ENCODE peak calls at places on chromosomes 1 and 21, in four cellular contexts. O is IMR-90, M is endothelial cell of umbilical vein, B is K562. T is an unnamed sample.

GRCh38 chr21:43866659-43867331 is 1.8 kb downstream of the AGPAT3 start:
- DNase-seq in O (no peak), M (peak; percentile 18), B (peak; percentile 54), T (peak; percentile 50)

GRCh38 chr1:217109928-217110327 is 386.7 kb upstream of the ESRRG start:
- DNase-seq in O (no peak), M (no peak), B (no peak), T (no peak)

GRCh38 chr1:217495249-217495648 is 135.6 kb downstream of the GPATCH2 start:
- DNase-seq in O (no peak), M (no peak), B (no peak), T (peak; percentile 23)

GRCh38 chr1:231124746-231125145 is 37.1 kb upstream of the TRIM67 start:
- DNase-seq in O (no peak), M (no peak), B (no peak), T (no peak)

GRCh38 chr1:39800471-39800835 is 11.8 kb upstream of the BMP8B start:
- DNase-seq in O (no peak), M (no peak), B (no peak), T (no peak)

GRCh38 chr1:216194721-216195120 is 228.5 kb downstream of the USH2A start:
- DNase-seq in O (no peak), M (no peak), B (no peak), T (no peak)

GRCh38 chr1:60102691-60103090 is 29.1 kb upstream of the C1orf87 start:
- DNase-seq in O (no peak), M (no peak), B (no peak), T (no peak)

GRCh38 chr1:200429221-200429751 is 19.4 kb upstream of the ZNF281 start:
- DNase-seq in O (peak; percentile 62), M (no peak), B (no peak), T (no peak)

GRCh38 chr21:17455451-17455850 is 57.4 kb upstream of the CXADR start:
- DNase-seq in O (no peak), M (no peak), B (no peak), T (no peak)

GRCh38 chr1:206921772-206922265 is at the start of gene FCMR:
- DNase-seq in O (no peak), M (no peak), B (no peak), T (peak; percentile 86)

GRCh38 chr21:41878831-41879189 is 334 bp downstream of the PRDM15 start:
- DNase-seq in O (peak; percentile 81), M (peak; percentile 44), B (peak; percentile 89), T (no peak)

GRCh38 chr1:8552135-8552534 is 234.2 kb downstream of the SLC45A1 start:
- DNase-seq in O (no peak), M (no peak), B (no peak), T (no peak)

GRCh38 chr1:97243973-97244560 is 522.5 kb downstream of the PTBP2 start:
- DNase-seq in O (peak; percentile 29), M (peak; percentile 48), B (no peak), T (no peak)

GRCh38 chr1:37477198-37477931 is 3.0 kb downstream of the ZC3H12A start:
- DNase-seq in O (peak; percentile 78), M (peak; percentile 78), B (peak; percentile 28), T (peak; percentile 81)

GRCh38 chr1:100036718-100037664 is 67.2 kb downstream of the SLC35A3 start:
- DNase-seq in O (peak; percentile 58), M (peak; percentile 48), B (no peak), T (no peak)

GRCh38 chr1:71046891-71047634 is 553 bp downstream of the PTGER3 start:
- DNase-seq in O (no peak), M (peak; percentile 13), B (peak; percentile 17), T (no peak)

GRCh38 chr1:15858069-15858670 is 10.7 kb downstream of the SPEN start:
- DNase-seq in O (no peak), M (no peak), B (no peak), T (no peak)

GRCh38 chr1:31689821-31690220 is 14.0 kb downstream of the COL16A1 start:
- DNase-seq in O (peak; percentile 96), M (peak; percentile 67), B (no peak), T (no peak)

GRCh38 chr1:9595156-9595967 is 6.7 kb downstream of the TMEM201 start:
- DNase-seq in O (no peak), M (no peak), B (no peak), T (no peak)

GRCh38 chr1:174964261-174964984 is 35.3 kb upstream of the CACYBP start:
- DNase-seq in O (no peak), M (peak; percentile 25), B (peak; percentile 22), T (no peak)

GRCh38 chr1:204513117-204513716 is 3.0 kb upstream of the MDM4 start:
- DNase-seq in O (no peak), M (no peak), B (no peak), T (peak; percentile 88)

GRCh38 chr1:21822349-21822748 is 10.3 kb downstream of the LDLRAD2 start:
- DNase-seq in O (no peak), M (no peak), B (peak; percentile 96), T (no peak)

GRCh38 chr1:9960705-9961562 is 17.7 kb downstream of the NMNAT1 start:
- DNase-seq in O (no peak), M (no peak), B (no peak), T (peak; percentile 27)

GRCh38 chr1:237004116-237004515 is at the start of gene MT1HL1:
- DNase-seq in O (no peak), M (no peak), B (no peak), T (no peak)

GRCh38 chr1:40381268-40382109 is 8.0 kb downstream of the SMAP2 start:
- DNase-seq in O (no peak), M (no peak), B (no peak), T (no peak)

GRCh38 chr1:243246916-243247315 is 8.2 kb downstream of the CEP170 start:
- DNase-seq in O (peak; percentile 65), M (peak; percentile 58), B (no peak), T (no peak)

GRCh38 chr1:21022279-21023040 is 154.2 kb downstream of the EIF4G3 start:
- DNase-seq in O (peak; percentile 99), M (peak; percentile 99), B (peak; percentile 62), T (peak; percentile 81)

GRCh38 chr1:59445040-59445439 is 148.1 kb downstream of the FGGY start:
- DNase-seq in O (no peak), M (no peak), B (no peak), T (no peak)

GRCh38 chr1:153152481-153152880 is 1.8 kb upstream of the SPRR2G start:
- DNase-seq in O (no peak), M (no peak), B (no peak), T (no peak)

GRCh38 chr1:58818075-58818474 is 34.2 kb upstream of the JUN start:
- DNase-seq in O (peak; percentile 97), M (peak; percentile 91), B (no peak), T (no peak)

GRCh38 chr1:228009116-228009827 is 2.5 kb downstream of the WNT3A start:
- DNase-seq in O (no peak), M (no peak), B (no peak), T (no peak)

GRCh38 chr1:67830928-67831596 is 2.2 kb downstream of the GNG12 start:
- DNase-seq in O (no peak), M (peak; percentile 64), B (no peak), T (no peak)

GRCh38 chr1:5403935-5404334 is 588.3 kb downstream of the NPHP4 start:
- DNase-seq in O (no peak), M (no peak), B (no peak), T (no peak)

GRCh38 chr21:37552496-37553399 is 186.2 kb downstream of the DYRK1A start:
- DNase-seq in O (no peak), M (no peak), B (no peak), T (no peak)

GRCh38 chr1:199279107-199279506 is 640.3 kb downstream of the PTPRC start:
- DNase-seq in O (no peak), M (no peak), B (no peak), T (no peak)

GRCh38 chr21:26112127-26112742 is 58.3 kb downstream of the APP start:
- DNase-seq in O (no peak), M (no peak), B (no peak), T (no peak)

GRCh38 chr1:38858833-38859560 is 575 bp downstream of the RRAGC start:
- DNase-seq in O (peak; percentile 59), M (peak; percentile 46), B (peak; percentile 58), T (no peak)

GRCh38 chr1:3245768-3246167 is 176.8 kb downstream of the PRDM16 start:
- DNase-seq in O (no peak), M (no peak), B (no peak), T (no peak)

GRCh38 chr1:3249236-3249845 is 180.3 kb downstream of the PRDM16 start:
- DNase-seq in O (no peak), M (no peak), B (no peak), T (no peak)

GRCh38 chr1:3246251-3246650 is 177.2 kb downstream of the PRDM16 start:
- DNase-seq in O (no peak), M (no peak), B (no peak), T (no peak)

GRCh38 chr1:3248416-3249141 is 179.6 kb downstream of the PRDM16 start:
- DNase-seq in O (no peak), M (no peak), B (no peak), T (no peak)

GRCh38 chr1:3247521-3248031 is 178.6 kb downstream of the PRDM16 start:
- DNase-seq in O (no peak), M (no peak), B (no peak), T (no peak)
- TF ChIP-seq FOS in O (no peak), M (no peak), B (no peak), T (no peak)

DNA sequence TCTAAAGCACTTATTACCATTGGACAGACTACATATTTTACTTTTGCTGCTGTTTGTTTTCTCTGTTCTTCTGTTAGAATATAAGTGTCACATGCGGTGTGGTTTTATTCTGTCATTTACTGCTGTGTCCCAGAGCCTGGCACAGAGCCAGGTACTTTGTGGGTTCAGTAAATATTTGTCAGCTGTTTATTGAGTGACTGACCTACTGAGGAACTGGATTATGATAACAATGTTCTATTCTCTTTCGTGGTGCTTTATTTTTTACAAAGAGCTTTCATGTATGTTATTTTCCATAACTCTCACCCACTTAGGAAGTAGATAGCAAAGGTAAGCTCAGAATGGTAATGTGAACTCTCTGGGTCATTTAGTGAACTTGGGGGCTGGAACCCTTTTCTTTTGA is 118.8 kb downstream of the RWDD3 start:
- DNase-seq in O (no peak), M (no peak), B (no peak), T (no peak)
- TF ChIP-seq FOS in O (no peak), M (no peak), B (no peak), T (no peak)

DNA sequence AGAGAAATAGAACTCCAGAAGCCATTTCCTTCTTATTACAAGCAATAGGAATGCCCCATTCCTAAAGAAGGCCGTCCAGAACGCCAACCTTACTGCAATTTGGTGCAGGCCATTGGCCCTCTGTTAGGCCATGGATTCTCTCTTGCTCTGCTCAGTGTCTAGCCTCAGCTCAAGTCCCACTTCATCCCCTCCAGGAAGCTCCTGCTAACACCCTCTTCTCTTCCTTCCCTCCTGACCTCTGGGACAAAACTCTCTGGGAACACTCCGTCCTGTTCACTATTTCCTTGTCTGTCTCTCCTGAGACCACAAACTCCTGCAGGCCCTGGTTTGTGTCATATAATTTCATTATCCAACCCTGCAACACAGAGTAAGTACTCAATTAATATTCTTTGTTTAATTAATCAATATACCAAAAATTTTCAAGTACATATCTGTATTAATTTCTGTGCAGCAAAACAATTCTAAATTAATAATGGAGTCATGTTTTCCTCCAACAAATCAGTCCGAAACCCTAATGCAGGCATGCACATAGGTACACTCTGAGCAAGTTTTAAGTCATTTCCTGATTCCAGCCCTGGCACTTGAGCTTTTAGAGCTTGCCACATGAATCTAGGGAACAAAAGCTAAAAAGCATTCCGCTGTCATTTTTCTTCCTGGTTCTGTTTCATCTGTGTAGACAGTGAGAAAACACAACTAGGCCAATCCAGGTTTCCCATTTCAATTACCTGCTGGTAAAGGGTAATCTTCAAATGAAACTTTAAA is 245.3 kb downstream of the SETD4 start:
- DNase-seq in O (no peak), M (no peak), B (no peak), T (no peak)
- TF ChIP-seq FOS in O (no peak), M (no peak), B (no peak), T (no peak)

GRCh38 chr1:172742599-172743500 is 83.9 kb downstream of the FASLG start:
- DNase-seq in O (peak; percentile 51), M (peak; percentile 51), B (peak; percentile 51), T (no peak)
- TF ChIP-seq FOS in O (no peak), M (no peak), B (no peak), T (no peak)